ENCODE peak calls at places on chromosomes 3 and 15, in six cellular contexts. S is Kasumi-1, U is DMS153, I is NCI-H1105 treated with DMSO at 0.1 percent for 48 hours, R is amniotic stem cell, F is Calu3. X is an unnamed sample.

GRCh38 chr3:178083906-178084823 is 452.1 kb upstream of the KCNMB2 start:
- DNase-seq in S (peak), U (no peak), I (peak), R (no peak), F (peak), X (peak)

GRCh38 chr3:149765762-149766334 is 13.6 kb upstream of the COMMD2 start:
- DNase-seq in F (peak), I (peak), S (peak), R (peak), U (no peak), X (no peak)

GRCh38 chr3:195441476-195441970 is 1.3 kb downstream of the ACAP2 start:
- DNase-seq in R (no peak), F (no peak), S (no peak), I (peak), U (no peak), X (no peak)

GRCh38 chr3:151387443-151388241 is 3.1 kb upstream of the P2RY12 start:
- DNase-seq in F (no peak), S (peak), R (no peak), U (no peak), I (no peak), X (no peak)

GRCh38 chr3:54891540-54891897 is 36.3 kb downstream of the LRTM1 start:
- DNase-seq in R (peak), S (no peak), F (peak), U (peak), I (no peak), X (peak)

GRCh38 chr3:171508206-171508605 is 48.0 kb upstream of the TNIK start:
- DNase-seq in U (no peak), I (no peak), S (no peak), R (no peak), F (no peak), X (no peak)

GRCh38 chr15:90055182-90055581 is 47.1 kb downstream of the IDH2 start:
- DNase-seq in F (peak), S (no peak), I (no peak), U (no peak), R (no peak), X (no peak)

GRCh38 chr15:93066834-93067648 is 22.0 kb downstream of the RGMA start:
- DNase-seq in F (no peak), I (no peak), R (no peak), U (no peak), S (no peak), X (no peak)

GRCh38 chr3:104396974-104397669 is 969.6 kb upstream of the ALCAM start:
- DNase-seq in R (no peak), I (no peak), F (no peak), S (no peak), U (no peak), X (no peak)

GRCh38 chr3:182357928-182358327 is 435.4 kb upstream of the ATP11B start:
- DNase-seq in F (no peak), U (no peak), I (no peak), R (no peak), S (no peak), X (no peak)

GRCh38 chr3:23804441-23805227 is 1.1 kb upstream of the UBE2E1 start:
- DNase-seq in I (no peak), F (peak), U (no peak), R (no peak), S (no peak), X (no peak)

GRCh38 chr3:172059532-172059931 is 20.2 kb downstream of the FNDC3B start:
- DNase-seq in F (no peak), U (no peak), I (no peak), S (no peak), R (no peak), X (no peak)

GRCh38 chr3:134879991-134880390 is 84.9 kb downstream of the EPHB1 start:
- DNase-seq in I (no peak), R (no peak), S (no peak), U (peak), F (no peak), X (peak)

GRCh38 chr3:177104299-177104992 is 92.8 kb downstream of the TBL1XR1 start:
- DNase-seq in S (no peak), I (peak), U (no peak), R (no peak), F (no peak), X (no peak)

GRCh38 chr3:192422998-192423349 is 304.4 kb downstream of the FGF12 start:
- DNase-seq in R (no peak), F (no peak), U (no peak), I (peak), S (peak), X (no peak)

GRCh38 chr3:8488877-8489865 is 12.5 kb upstream of the LMCD1 start:
- DNase-seq in R (no peak), S (no peak), I (no peak), F (no peak), U (no peak), X (no peak)

GRCh38 chr15:61871926-61872522 is 188.2 kb downstream of the VPS13C start:
- DNase-seq in U (no peak), R (no peak), I (peak), F (no peak), S (peak), X (peak)

GRCh38 chr15:67833504-67834248 is 6.2 kb downstream of the RNU6-1 start:
- DNase-seq in S (peak), I (no peak), R (no peak), F (peak), U (no peak), X (no peak)

GRCh38 chr3:41863024-41863423 is 98.9 kb downstream of the ULK4 start:
- DNase-seq in S (no peak), F (peak), R (no peak), U (no peak), I (no peak), X (no peak)

GRCh38 chr3:158434412-158435038 is 136.5 kb upstream of the MLF1 start:
- DNase-seq in F (peak), I (peak), R (peak), U (peak), S (peak), X (peak)